ENCODE peak calls at places on chromosomes 16 and 17, in six cellular contexts. V is mesenchymal stem cell, G is IMR-90, J is neuronal stem cell, T is H9, I is H1. A is an unnamed sample.

GRCh38 chr17:1882836-1883235 is 53.0 kb downstream of the RPA1 start:
- DNase-seq in V (peak), G (peak), J (peak), T (peak), I (no peak), A (peak)

GRCh38 chr17:50721194-50722010 is 2.0 kb downstream of the LUC7L3 start:
- DNase-seq in V (peak), G (no peak), J (no peak), T (no peak), I (no peak), A (peak)

GRCh38 chr17:78774456-78774855 is 7.6 kb downstream of the CYTH1 start:
- DNase-seq in V (no peak), G (no peak), J (no peak), T (no peak), I (no peak), A (no peak)

GRCh38 chr17:4591529-4591928 is 7.2 kb downstream of the SMTNL2 start:
- DNase-seq in V (peak), G (peak), J (no peak), T (no peak), I (no peak), A (no peak)

GRCh38 chr17:39699818-39700147 is at the start of gene ERBB2:
- DNase-seq in V (peak), G (peak), J (no peak), T (peak), I (no peak), A (peak)

GRCh38 chr16:87368029-87368765 is 15.4 kb downstream of the FBXO31 start:
- DNase-seq in V (no peak), G (no peak), J (no peak), T (no peak), I (no peak), A (no peak)

GRCh38 chr17:48239603-48239995 is 132.0 kb downstream of the SNX11 start:
- DNase-seq in V (no peak), G (no peak), J (no peak), T (no peak), I (no peak), A (no peak)

GRCh38 chr17:77843878-77844260 is 114.6 kb upstream of the TNRC6C start:
- DNase-seq in V (no peak), G (no peak), J (no peak), T (no peak), I (no peak), A (no peak)

GRCh38 chr16:554640-555413 is 5.4 kb upstream of the PRR35 start:
- DNase-seq in V (peak), G (peak), J (no peak), T (no peak), I (no peak), A (no peak)

GRCh38 chr17:37761065-37761464 is 16.2 kb upstream of the HNF1B start:
- DNase-seq in V (no peak), G (no peak), J (no peak), T (no peak), I (no peak), A (no peak)

GRCh38 chr16:74477226-74477625 is 55.9 kb upstream of the CLEC18B start:
- DNase-seq in V (no peak), G (no peak), J (no peak), T (no peak), I (no peak), A (no peak)

GRCh38 chr16:88967800-88968588 is 9.0 kb downstream of the CBFA2T3 start:
- DNase-seq in V (no peak), G (no peak), J (no peak), T (no peak), I (no peak), A (no peak)

GRCh38 chr17:10761281-10761680 is 31.5 kb upstream of the TMEM220 start:
- DNase-seq in V (no peak), G (no peak), J (no peak), T (no peak), I (no peak), A (no peak)

GRCh38 chr17:46270032-46270431 is 24.9 kb upstream of the LRRC37A start:
- DNase-seq in V (no peak), G (no peak), J (no peak), T (peak), I (no peak), A (no peak)

GRCh38 chr17:40648326-40648968 is 829 bp upstream of the SMARCE1 start:
- DNase-seq in V (no peak), G (peak), J (peak), T (no peak), I (no peak), A (no peak)

GRCh38 chr17:9538626-9539025 is 37.0 kb downstream of the STX8 start:
- DNase-seq in V (no peak), G (no peak), J (no peak), T (no peak), I (no peak), A (no peak)

GRCh38 chr16:64428463-64428862 is 693.4 kb downstream of the CDH11 start:
- DNase-seq in V (peak), G (peak), J (no peak), T (no peak), I (no peak), A (no peak)

GRCh38 chr17:75289832-75290337 is 652 bp upstream of the SLC25A19 start:
- DNase-seq in V (peak), G (peak), J (no peak), T (no peak), I (no peak), A (peak)

GRCh38 chr16:68349838-68350410 is 39.1 kb downstream of the PRMT7 start:
- DNase-seq in V (no peak), G (no peak), J (no peak), T (no peak), I (no peak), A (no peak)

GRCh38 chr17:882827-883585 is 96.6 kb downstream of the NXN start:
- DNase-seq in V (peak), G (peak), J (peak), T (peak), I (no peak), A (no peak)

GRCh38 chr16:80259289-80259805 is 281.4 kb upstream of the DYNLRB2 start:
- DNase-seq in V (no peak), G (no peak), J (peak), T (no peak), I (no peak), A (no peak)

GRCh38 chr17:12047977-12048376 is 27.3 kb downstream of the MAP2K4 start:
- DNase-seq in V (no peak), G (no peak), J (no peak), T (no peak), I (no peak), A (no peak)

GRCh38 chr17:8384801-8385335 is 1.9 kb upstream of the RPL26 start:
- DNase-seq in V (peak), G (peak), J (no peak), T (peak), I (peak), A (peak)

GRCh38 chr17:8382880-8383142 is 182 bp downstream of the RPL26 start:
- DNase-seq in V (no peak), G (no peak), J (no peak), T (no peak), I (no peak), A (no peak)

GRCh38 chr17:8382052-8382879 is 727 bp downstream of the RPL26 start:
- DNase-seq in V (no peak), G (no peak), J (no peak), T (no peak), I (no peak), A (peak)

GRCh38 chr17:8380049-8380448 is 2.9 kb downstream of the RPL26 start:
- DNase-seq in V (no peak), G (no peak), J (no peak), T (no peak), I (no peak), A (no peak)

GRCh38 chr17:8383143-8383974 is at the start of gene RPL26:
- DNase-seq in V (peak), G (peak), J (peak), T (peak), I (peak), A (peak)
- H3K23ac ChIP-seq in V (peak), G (peak), J (peak), T (no peak), I (no peak), A (no peak)

GRCh38 chr17:79789943-79790804 is 6.7 kb downstream of the CBX8 start:
- DNase-seq in V (no peak), G (no peak), J (no peak), T (peak), I (no peak), A (no peak)

GRCh38 chr17:79790805-79791353 is 6.0 kb downstream of the CBX8 start:
- DNase-seq in V (no peak), G (no peak), J (no peak), T (no peak), I (no peak), A (no peak)

GRCh38 chr17:79792371-79792871 is 4.5 kb downstream of the CBX8 start:
- DNase-seq in V (no peak), G (no peak), J (no peak), T (no peak), I (no peak), A (no peak)

GRCh38 chr17:79792984-79793923 is 3.6 kb downstream of the CBX8 start:
- DNase-seq in V (peak), G (peak), J (no peak), T (no peak), I (no peak), A (no peak)

DNA sequence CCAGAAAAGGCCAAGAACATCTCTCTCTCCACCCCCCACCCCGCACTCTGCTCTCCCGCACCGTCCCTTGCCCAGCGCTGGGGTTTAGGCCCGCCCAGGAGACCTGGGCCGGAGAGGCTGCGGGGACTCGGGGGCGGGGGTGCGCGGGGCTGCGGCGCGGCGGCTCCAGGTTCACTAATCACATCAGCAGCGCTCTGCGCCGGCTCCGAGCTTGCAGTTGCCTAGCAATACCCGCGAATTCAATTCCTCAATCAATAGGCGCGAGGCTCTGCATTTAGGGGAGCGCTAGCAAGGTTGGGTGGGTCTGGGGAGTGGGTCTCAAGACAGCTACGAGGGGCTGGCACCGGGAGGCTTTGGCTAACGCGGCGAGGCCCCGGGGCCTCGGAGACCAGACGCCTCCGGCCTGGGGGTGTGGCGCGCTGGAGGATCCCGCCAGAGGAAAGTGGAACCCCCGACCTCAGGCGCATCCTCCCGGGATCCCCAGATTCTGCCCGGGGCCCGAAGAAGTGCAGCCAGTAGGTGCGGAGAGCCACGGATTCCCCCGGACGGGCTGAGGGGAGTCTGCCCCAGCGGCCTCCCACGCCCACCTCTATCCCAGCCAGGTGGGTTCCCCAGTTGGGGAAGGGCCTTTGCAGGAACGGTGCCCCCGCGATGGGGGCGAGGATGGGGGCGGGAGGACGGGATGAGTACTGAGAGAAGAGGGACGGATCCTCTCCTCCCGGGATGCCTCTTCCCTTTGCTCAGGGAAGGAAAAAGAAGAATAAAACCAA is 5.3 kb downstream of the CBX8 start:
- DNase-seq in V (no peak), G (no peak), J (no peak), T (peak), I (no peak), A (no peak)
- H3K14ac ChIP-seq in V (no peak), G (no peak), J (no peak), T (no peak), I (no peak), A (no peak)

GRCh38 chr17:44438634-44439033 is 49.2 kb upstream of the ITGA2B start:
- DNase-seq in V (no peak), G (no peak), J (no peak), T (no peak), I (no peak), A (no peak)
- H3K4me2 ChIP-seq in V (no peak), G (no peak), J (no peak), T (no peak), I (no peak), A (no peak)

GRCh38 chr17:42985225-42985624 is 4.9 kb downstream of the RUNDC1 start:
- DNase-seq in V (no peak), G (no peak), J (no peak), T (no peak), I (no peak), A (no peak)
- H3K23ac ChIP-seq in V (no peak), G (no peak), J (no peak), T (no peak), I (no peak), A (no peak)

DNA sequence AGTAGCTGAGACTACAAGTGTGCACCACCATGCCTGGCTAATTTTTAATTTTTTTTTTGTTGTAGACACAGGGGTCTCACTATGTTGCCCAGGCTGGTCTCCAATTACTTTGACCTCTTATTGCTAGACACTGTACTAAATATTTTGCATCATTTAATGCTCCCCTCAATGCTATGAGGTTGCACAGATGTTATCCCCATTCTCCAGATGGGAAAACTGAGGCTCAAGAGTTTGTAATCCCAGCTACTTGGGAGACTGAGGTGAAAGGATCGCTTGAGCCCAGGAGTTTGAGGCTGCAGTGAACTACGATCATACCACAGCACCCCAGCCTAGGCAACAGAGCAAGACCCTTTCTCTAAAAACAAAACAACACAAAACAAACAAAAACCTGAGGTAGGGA is 443.3 kb upstream of the C16orf82 start:
- DNase-seq in V (no peak), G (no peak), J (no peak), T (no peak), I (no peak), A (no peak)
- H3K14ac ChIP-seq in V (no peak), G (no peak), J (no peak), T (no peak), I (no peak), A (no peak)

GRCh38 chr17:58513391-58513912 is 986 bp downstream of the MTMR4 start:
- DNase-seq in V (no peak), G (no peak), J (no peak), T (no peak), I (no peak), A (peak)

GRCh38 chr17:58514795-58515157 is 338 bp upstream of the MTMR4 start:
- DNase-seq in V (no peak), G (no peak), J (no peak), T (no peak), I (no peak), A (no peak)

GRCh38 chr17:58516644-58517377 is 2.4 kb upstream of the MTMR4 start:
- DNase-seq in V (no peak), G (no peak), J (no peak), T (no peak), I (no peak), A (no peak)

GRCh38 chr17:58513913-58514794 is at the start of gene MTMR4:
- DNase-seq in V (peak), G (peak), J (peak), T (peak), I (peak), A (peak)

GRCh38 chr17:58515286-58515685 is 848 bp upstream of the MTMR4 start:
- DNase-seq in V (no peak), G (no peak), J (no peak), T (no peak), I (no peak), A (no peak)
- H3K4me2 ChIP-seq in V (no peak), G (no peak), J (no peak), T (peak), I (peak), A (no peak)